ENCODE peak calls at places on chromosomes 12 and 14, in ten cellular contexts. E is A549, X is lower leg skin, V is esophagus muscularis mucosa, W is gastrocnemius medialis, Z is K562, J is tibial nerve, Y is IMR-90, P is transverse colon, M is spleen. H is an unnamed sample.

GRCh38 chr12:68951652-68952051 is 18.7 kb upstream of the CPM start:
- DNase-seq in E (no peak), X (no peak), V (no peak), W (peak), Z (no peak), J (peak), Y (no peak), P (peak), M (peak), H (no peak)

GRCh38 chr14:98136420-98136819 is 1135.6 kb downstream of the BCL11B start:
- DNase-seq in E (no peak), X (no peak), V (no peak), W (no peak), Z (no peak), J (no peak), Y (no peak), P (no peak), M (no peak), H (no peak)

GRCh38 chr14:105851716-105852377 is 325.5 kb downstream of the TMEM121 start:
- DNase-seq in E (no peak), X (no peak), V (no peak), W (no peak), Z (no peak), J (no peak), Y (no peak), P (peak), M (peak), H (no peak)

GRCh38 chr14:101183376-101184103 is 280.0 kb upstream of the RTL1 start:
- DNase-seq in E (no peak), X (peak), V (peak), W (no peak), Z (peak), J (no peak), Y (no peak), P (no peak), M (peak), H (no peak)

GRCh38 chr14:49250517-49250916 is 335.7 kb downstream of the RPS29 start:
- DNase-seq in E (no peak), X (no peak), V (peak), W (no peak), Z (no peak), J (no peak), Y (no peak), P (no peak), M (no peak), H (no peak)

GRCh38 chr12:129351481-129351880 is 498.2 kb downstream of the GLT1D1 start:
- DNase-seq in E (no peak), X (no peak), V (no peak), W (no peak), Z (no peak), J (no peak), Y (no peak), P (no peak), M (no peak), H (no peak)

GRCh38 chr14:77248666-77249065 is 22.3 kb downstream of the NGB start:
- DNase-seq in E (no peak), X (no peak), V (no peak), W (no peak), Z (no peak), J (no peak), Y (peak), P (no peak), M (no peak), H (no peak)

GRCh38 chr12:106753526-106753925 is 21.0 kb upstream of the RIC8B start:
- DNase-seq in E (no peak), X (no peak), V (no peak), W (no peak), Z (no peak), J (no peak), Y (no peak), P (peak), M (peak), H (peak)

GRCh38 chr14:105526781-105527380 is 498 bp downstream of the TMEM121 start:
- DNase-seq in E (no peak), X (peak), V (no peak), W (no peak), Z (no peak), J (no peak), Y (no peak), P (no peak), M (peak), H (no peak)

DNA sequence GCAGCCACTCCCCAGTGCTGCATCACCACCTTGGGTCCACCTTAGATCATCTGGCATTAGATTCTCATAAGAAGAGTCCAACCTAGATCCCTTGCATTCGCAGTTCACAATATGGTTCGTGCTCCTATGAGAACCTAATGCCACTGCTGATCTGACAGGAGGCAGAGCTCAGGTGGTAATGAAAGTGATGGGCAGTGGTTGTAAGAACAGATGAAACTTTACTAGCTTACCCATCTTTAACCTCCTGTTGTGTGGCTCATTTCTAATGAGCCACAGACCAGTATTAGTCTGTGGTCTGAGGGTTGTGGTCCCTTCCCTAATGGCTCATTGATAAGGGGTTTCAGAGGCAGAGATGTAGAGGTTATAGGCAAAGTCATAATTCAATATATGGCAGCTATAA is 615.9 kb upstream of the MIS18BP1 start:
- DNase-seq in E (no peak), X (no peak), V (no peak), W (no peak), Z (no peak), J (no peak), Y (no peak), P (no peak), M (no peak), H (no peak)
- TF ChIP-seq POLR2A in E (no peak), X (no peak), V (no peak), W (no peak), Z (no peak), J (no peak), Y (no peak), P (no peak), M (no peak), H (no peak)

DNA sequence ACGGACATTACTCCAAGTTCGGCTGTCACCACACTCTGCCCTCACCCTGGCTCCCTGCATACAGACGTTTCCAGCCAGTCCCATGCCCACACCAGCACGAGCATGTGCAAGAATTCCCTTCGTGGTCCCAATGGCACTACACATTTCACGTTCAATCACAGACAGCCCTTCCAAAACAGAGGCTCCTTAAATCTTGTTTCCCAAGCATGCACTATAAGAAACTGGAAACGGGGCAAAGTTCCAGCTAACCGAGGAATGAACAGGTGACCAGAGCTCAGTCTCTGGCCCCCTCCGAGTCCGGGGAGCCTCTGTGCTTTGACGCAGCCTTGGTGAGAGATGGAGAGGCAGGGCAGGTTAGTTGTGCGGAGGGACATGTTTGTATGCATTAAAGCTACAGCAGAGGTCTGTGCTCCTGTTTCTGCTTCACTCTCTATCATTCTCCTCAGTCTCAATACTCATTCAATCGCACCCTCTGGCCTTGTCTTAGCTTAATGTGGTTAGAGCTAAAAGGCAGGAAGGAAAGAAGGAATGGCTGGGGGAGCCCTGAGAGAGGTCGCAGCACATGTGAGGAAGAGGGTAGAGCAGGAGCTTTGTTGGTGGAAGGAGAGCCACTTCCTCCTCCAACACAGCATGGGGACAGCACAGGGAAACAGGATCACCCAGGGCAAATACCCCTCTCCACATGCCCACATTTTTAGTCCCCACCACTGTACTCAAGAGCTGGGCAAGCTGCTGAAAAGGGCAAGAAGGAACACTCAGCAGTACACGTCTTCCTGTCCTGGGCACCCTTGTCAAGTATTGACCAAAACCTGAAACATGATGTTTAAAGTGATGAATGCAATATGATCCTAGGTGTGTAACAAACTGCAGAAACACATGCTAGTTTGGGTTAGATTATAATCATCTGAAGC is 12.2 kb upstream of the SELPLG start:
- DNase-seq in E (no peak), X (peak), V (no peak), W (peak), Z (no peak), J (no peak), Y (no peak), P (no peak), M (no peak), H (no peak)
- TF ChIP-seq POLR2A in E (no peak), X (no peak), V (no peak), W (no peak), Z (no peak), J (no peak), Y (no peak), P (no peak), M (no peak), H (no peak)

DNA sequence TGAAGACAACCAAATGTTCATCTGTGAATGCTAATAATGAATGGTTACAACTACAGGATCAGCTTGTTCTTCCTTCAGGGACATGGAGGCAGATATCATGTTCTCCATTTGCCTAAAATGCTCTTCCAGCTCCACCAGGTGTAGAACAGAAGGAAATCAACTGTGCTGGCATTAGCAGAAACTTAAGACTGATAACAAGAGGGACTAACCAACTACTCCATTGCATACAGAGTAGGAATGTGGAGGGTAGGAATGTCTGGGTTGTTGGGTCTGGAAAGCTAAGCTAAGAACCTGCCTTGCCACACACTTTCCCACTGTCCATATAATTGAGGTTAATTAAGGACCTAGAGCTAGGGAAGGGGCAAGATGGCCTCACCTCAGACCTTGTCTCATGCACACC is 11.4 kb upstream of the KRT2 start:
- DNase-seq in E (no peak), X (peak), V (no peak), W (no peak), Z (no peak), J (no peak), Y (no peak), P (no peak), M (no peak), H (no peak)
- TF ChIP-seq POLR2A in E (no peak), X (no peak), V (no peak), W (no peak), Z (no peak), J (no peak), Y (no peak), P (no peak), M (no peak), H (no peak)

GRCh38 chr12:110583137-110584059 is at the start of gene PPTC7:
- DNase-seq in E (peak), X (peak), V (peak), W (peak), Z (peak), J (peak), Y (peak), P (peak), M (peak), H (peak)
- TF ChIP-seq POLR2A in E (peak), X (peak), V (peak), W (peak), Z (peak), J (peak), Y (peak), P (peak), M (peak), H (peak)

GRCh38 chr14:75258803-75259509 is 19.7 kb upstream of the FOS start:
- DNase-seq in E (peak), X (peak), V (peak), W (peak), Z (peak), J (peak), Y (peak), P (peak), M (peak), H (peak)
- TF ChIP-seq POLR2A in E (no peak), X (peak), V (peak), W (peak), Z (peak), J (peak), Y (peak), P (peak), M (peak), H (no peak)

GRCh38 chr12:120301962-120302815 is at the start of gene SIRT4:
- DNase-seq in E (peak), X (peak), V (peak), W (peak), Z (peak), J (peak), Y (peak), P (peak), M (peak), H (peak)
- TF ChIP-seq POLR2A in E (no peak), X (no peak), V (no peak), W (no peak), Z (peak), J (no peak), Y (no peak), P (no peak), M (no peak), H (peak)

H was measured in NB4.